ENCODE peak calls at places on chromosome 10, in five cellular contexts. G, K, Q, J and X are unnamed samples.

GRCh38 chr10:68989317-68989990 is 851 bp downstream of the KIFBP start:
- DNase-seq in G (no peak), K (no peak), Q (peak; percentile 24), J (no peak), X (no peak)

GRCh38 chr10:73501651-73502050 is 5.8 kb upstream of the PPP3CB start:
- DNase-seq in G (no peak), K (no peak), Q (peak; percentile 21), J (no peak), X (no peak)

GRCh38 chr10:10520391-10521385 is 497.0 kb upstream of the CELF2 start:
- DNase-seq in G (no peak), K (no peak), Q (no peak), J (no peak), X (no peak)

GRCh38 chr10:86209726-86210125 is 156.9 kb downstream of the GRID1 start:
- DNase-seq in G (no peak), K (no peak), Q (no peak), J (peak; percentile 35), X (peak; percentile 22)

GRCh38 chr10:132105302-132105995 is 39.7 kb downstream of the JAKMIP3 start:
- DNase-seq in G (no peak), K (no peak), Q (no peak), J (no peak), X (peak; percentile 58)

GRCh38 chr10:110355922-110356627 is 51.4 kb upstream of the SMNDC1 start:
- DNase-seq in G (no peak), K (no peak), Q (no peak), J (no peak), X (no peak)

GRCh38 chr10:110207805-110208613 is 604 bp downstream of the MXI1 start:
- DNase-seq in G (peak; percentile 31), K (peak; percentile 61), Q (peak; percentile 47), J (peak; percentile 67), X (peak; percentile 83)

GRCh38 chr10:22723343-22723779 is 9.0 kb upstream of the PIP4K2A start:
- DNase-seq in G (no peak), K (no peak), Q (no peak), J (no peak), X (no peak)

GRCh38 chr10:49187044-49187484 is 1.1 kb downstream of the TMEM273 start:
- DNase-seq in G (no peak), K (no peak), Q (no peak), J (peak; percentile 45), X (no peak)

GRCh38 chr10:11600280-11600679 is 11.2 kb downstream of the USP6NL start:
- DNase-seq in G (no peak), K (no peak), Q (no peak), J (no peak), X (no peak)

GRCh38 chr10:83373659-83374058 is 765.6 kb upstream of the GHITM start:
- DNase-seq in G (no peak), K (peak; percentile 41), Q (peak; percentile 2), J (no peak), X (no peak)

GRCh38 chr10:113126506-113127192 is 176.6 kb downstream of the TCF7L2 start:
- DNase-seq in G (peak; percentile 55), K (peak; percentile 83), Q (peak; percentile 77), J (peak; percentile 86), X (peak; percentile 92)

GRCh38 chr10:127338391-127339108 is 142.2 kb upstream of the INSYN2A start:
- DNase-seq in G (no peak), K (no peak), Q (peak; percentile 12), J (no peak), X (no peak)

GRCh38 chr10:67110286-67110685 is 184.4 kb downstream of the LRRTM3 start:
- DNase-seq in G (no peak), K (no peak), Q (no peak), J (no peak), X (no peak)

GRCh38 chr10:93436577-93436976 is 45.6 kb downstream of the MYOF start:
- DNase-seq in G (no peak), K (no peak), Q (peak; percentile 97), J (no peak), X (peak; percentile 88)

GRCh38 chr10:97320480-97321031 is 1.5 kb downstream of the FRAT1 start:
- DNase-seq in G (no peak), K (peak; percentile 28), Q (no peak), J (peak; percentile 70), X (peak; percentile 80)

GRCh38 chr10:72906446-72906845 is 12.9 kb downstream of the OIT3 start:
- DNase-seq in G (no peak), K (no peak), Q (peak; percentile 25), J (no peak), X (no peak)

GRCh38 chr10:44898665-44899064 is 12.5 kb upstream of the TMEM72 start:
- DNase-seq in G (no peak), K (peak; percentile 79), Q (no peak), J (no peak), X (no peak)

GRCh38 chr10:11165591-11166543 is 148.2 kb downstream of the CELF2 start:
- DNase-seq in G (peak; percentile 5), K (peak; percentile 80), Q (no peak), J (peak; percentile 77), X (peak; percentile 86)

GRCh38 chr10:94172332-94172731 is 178.6 kb downstream of the PLCE1 start:
- DNase-seq in G (no peak), K (no peak), Q (peak; percentile 49), J (no peak), X (no peak)

GRCh38 chr10:37865957-37866671 is 8.7 kb upstream of the ZNF248 start:
- DNase-seq in G (no peak), K (no peak), Q (no peak), J (no peak), X (no peak)

GRCh38 chr10:133261726-133262325 is 14.8 kb downstream of the ADAM8 start:
- DNase-seq in G (peak; percentile 70), K (peak; percentile 86), Q (peak; percentile 42), J (peak; percentile 95), X (peak; percentile 96)